ENCODE peak calls at places on chromosomes 5 and 9, in ten cellular contexts. One of them, this sample, is unnamed. For H3K36me3 and H3K27me3, the result is how much of the 10 kb centered on the place peaks cover.

GRCh38 chr5:112109331-112109993 is 309.6 kb downstream of the EPB41L4A start:
- DNase-seq in IMR-90: peak
- DNase-seq in left ventricle myocardium inferior: no peak
- DNase-seq in psoas muscle: peak
- DNase-seq in endothelial cell of umbilical vein: no peak
- DNase-seq in GM06990: no peak
- DNase-seq in transverse colon: no peak
- DNase-seq in MM.1S: no peak
- DNase-seq in lung: peak
- DNase-seq in heart right ventricle: no peak
- DNase-seq in this sample: peak

GRCh38 chr9:37002413-37003217 is 31.5 kb downstream of the PAX5 start:
- DNase-seq in IMR-90: no peak
- DNase-seq in left ventricle myocardium inferior: no peak
- DNase-seq in psoas muscle: no peak
- DNase-seq in endothelial cell of umbilical vein: no peak
- DNase-seq in GM06990: peak
- DNase-seq in transverse colon: no peak
- DNase-seq in MM.1S: no peak
- DNase-seq in lung: no peak
- DNase-seq in heart right ventricle: no peak
- DNase-seq in this sample: no peak

GRCh38 chr9:70617033-70617432 is 202.6 kb upstream of the KLF9 start:
- DNase-seq in IMR-90: no peak
- DNase-seq in left ventricle myocardium inferior: no peak
- DNase-seq in psoas muscle: no peak
- DNase-seq in endothelial cell of umbilical vein: no peak
- DNase-seq in GM06990: no peak
- DNase-seq in transverse colon: no peak
- DNase-seq in MM.1S: no peak
- DNase-seq in lung: no peak
- DNase-seq in heart right ventricle: no peak
- DNase-seq in this sample: no peak

GRCh38 chr9:80649001-80649420 is 1040.3 kb downstream of the TLE1 start:
- DNase-seq in IMR-90: peak
- DNase-seq in left ventricle myocardium inferior: no peak
- DNase-seq in psoas muscle: peak
- DNase-seq in endothelial cell of umbilical vein: peak
- DNase-seq in GM06990: no peak
- DNase-seq in transverse colon: peak
- DNase-seq in MM.1S: no peak
- DNase-seq in lung: no peak
- DNase-seq in heart right ventricle: peak
- DNase-seq in this sample: peak

GRCh38 chr5:76544268-76544926 is 78.8 kb downstream of the F2RL2 start:
- DNase-seq in IMR-90: peak
- DNase-seq in left ventricle myocardium inferior: no peak
- DNase-seq in psoas muscle: no peak
- DNase-seq in endothelial cell of umbilical vein: no peak
- DNase-seq in GM06990: no peak
- DNase-seq in transverse colon: peak
- DNase-seq in MM.1S: peak
- DNase-seq in lung: no peak
- DNase-seq in heart right ventricle: no peak
- DNase-seq in this sample: peak

GRCh38 chr9:109250771-109251079 is 70.1 kb downstream of the EPB41L4B start:
- DNase-seq in IMR-90: no peak
- DNase-seq in left ventricle myocardium inferior: no peak
- DNase-seq in psoas muscle: no peak
- DNase-seq in endothelial cell of umbilical vein: no peak
- DNase-seq in GM06990: no peak
- DNase-seq in transverse colon: no peak
- DNase-seq in MM.1S: no peak
- DNase-seq in lung: no peak
- DNase-seq in heart right ventricle: no peak
- DNase-seq in this sample: no peak

GRCh38 chr9:104881991-104882555 is 45.9 kb downstream of the ABCA1 start:
- DNase-seq in IMR-90: no peak
- DNase-seq in left ventricle myocardium inferior: no peak
- DNase-seq in psoas muscle: no peak
- DNase-seq in endothelial cell of umbilical vein: no peak
- DNase-seq in GM06990: no peak
- DNase-seq in transverse colon: no peak
- DNase-seq in MM.1S: no peak
- DNase-seq in lung: no peak
- DNase-seq in heart right ventricle: no peak
- DNase-seq in this sample: no peak

GRCh38 chr9:908806-909205 is 67.3 kb downstream of the DMRT1 start:
- DNase-seq in IMR-90: no peak
- DNase-seq in left ventricle myocardium inferior: no peak
- DNase-seq in psoas muscle: no peak
- DNase-seq in endothelial cell of umbilical vein: no peak
- DNase-seq in GM06990: no peak
- DNase-seq in transverse colon: no peak
- DNase-seq in MM.1S: no peak
- DNase-seq in lung: no peak
- DNase-seq in heart right ventricle: no peak
- DNase-seq in this sample: no peak

GRCh38 chr9:112925058-112925641 is 34.5 kb upstream of the SLC46A2 start:
- DNase-seq in IMR-90: peak
- DNase-seq in left ventricle myocardium inferior: no peak
- DNase-seq in psoas muscle: no peak
- DNase-seq in endothelial cell of umbilical vein: peak
- DNase-seq in GM06990: no peak
- DNase-seq in transverse colon: no peak
- DNase-seq in MM.1S: peak
- DNase-seq in lung: no peak
- DNase-seq in heart right ventricle: no peak
- DNase-seq in this sample: peak

GRCh38 chr9:89470239-89470638 is 27.7 kb downstream of the SEMA4D start:
- DNase-seq in IMR-90: peak
- DNase-seq in left ventricle myocardium inferior: no peak
- DNase-seq in psoas muscle: no peak
- DNase-seq in endothelial cell of umbilical vein: no peak
- DNase-seq in GM06990: no peak
- DNase-seq in transverse colon: no peak
- DNase-seq in MM.1S: no peak
- DNase-seq in lung: no peak
- DNase-seq in heart right ventricle: no peak
- DNase-seq in this sample: no peak

GRCh38 chr5:16759147-16759800 is 142.5 kb upstream of the RETREG1 start:
- DNase-seq in IMR-90: peak
- DNase-seq in left ventricle myocardium inferior: no peak
- DNase-seq in psoas muscle: no peak
- DNase-seq in endothelial cell of umbilical vein: peak
- DNase-seq in GM06990: no peak
- DNase-seq in transverse colon: no peak
- DNase-seq in MM.1S: no peak
- DNase-seq in lung: no peak
- DNase-seq in heart right ventricle: no peak
- DNase-seq in this sample: no peak

GRCh38 chr5:56829137-56829536 is 13.8 kb downstream of the MAP3K1 start:
- DNase-seq in IMR-90: peak
- DNase-seq in left ventricle myocardium inferior: no peak
- DNase-seq in psoas muscle: no peak
- DNase-seq in endothelial cell of umbilical vein: no peak
- DNase-seq in GM06990: no peak
- DNase-seq in transverse colon: peak
- DNase-seq in MM.1S: peak
- DNase-seq in lung: no peak
- DNase-seq in heart right ventricle: no peak
- DNase-seq in this sample: peak

GRCh38 chr5:77087484-77088291 is 603 bp upstream of the ZBED3 start:
- DNase-seq in IMR-90: peak
- DNase-seq in left ventricle myocardium inferior: peak
- DNase-seq in psoas muscle: peak
- DNase-seq in endothelial cell of umbilical vein: peak
- DNase-seq in GM06990: no peak
- DNase-seq in transverse colon: peak
- DNase-seq in MM.1S: no peak
- DNase-seq in lung: peak
- DNase-seq in heart right ventricle: peak
- DNase-seq in this sample: no peak

GRCh38 chr9:125969868-125970267 is 222.7 kb downstream of the PBX3 start:
- DNase-seq in IMR-90: no peak
- DNase-seq in left ventricle myocardium inferior: no peak
- DNase-seq in psoas muscle: no peak
- DNase-seq in endothelial cell of umbilical vein: no peak
- DNase-seq in GM06990: no peak
- DNase-seq in transverse colon: no peak
- DNase-seq in MM.1S: no peak
- DNase-seq in lung: peak
- DNase-seq in heart right ventricle: no peak
- DNase-seq in this sample: no peak

GRCh38 chr9:109012009-109012875 is 1.1 kb downstream of the CTNNAL1 start:
- DNase-seq in IMR-90: peak
- DNase-seq in left ventricle myocardium inferior: peak
- DNase-seq in psoas muscle: peak
- DNase-seq in endothelial cell of umbilical vein: peak
- DNase-seq in GM06990: peak
- DNase-seq in transverse colon: peak
- DNase-seq in MM.1S: peak
- DNase-seq in lung: peak
- DNase-seq in heart right ventricle: peak
- DNase-seq in this sample: peak

GRCh38 chr9:98323051-98323830 is 67.8 kb upstream of the TBC1D2 start:
- DNase-seq in IMR-90: no peak
- DNase-seq in left ventricle myocardium inferior: no peak
- DNase-seq in psoas muscle: no peak
- DNase-seq in endothelial cell of umbilical vein: no peak
- DNase-seq in GM06990: no peak
- DNase-seq in transverse colon: no peak
- DNase-seq in MM.1S: no peak
- DNase-seq in lung: no peak
- DNase-seq in heart right ventricle: no peak
- DNase-seq in this sample: no peak

GRCh38 chr9:121266906-121267650 is 884 bp upstream of the GSN start:
- DNase-seq in IMR-90: no peak
- DNase-seq in left ventricle myocardium inferior: peak
- DNase-seq in psoas muscle: no peak
- DNase-seq in endothelial cell of umbilical vein: no peak
- DNase-seq in GM06990: no peak
- DNase-seq in transverse colon: no peak
- DNase-seq in MM.1S: no peak
- DNase-seq in lung: no peak
- DNase-seq in heart right ventricle: no peak
- DNase-seq in this sample: no peak

GRCh38 chr9:82105729-82106128 is 117.2 kb downstream of the SPATA31D1 start:
- DNase-seq in IMR-90: no peak
- DNase-seq in left ventricle myocardium inferior: no peak
- DNase-seq in psoas muscle: no peak
- DNase-seq in endothelial cell of umbilical vein: no peak
- DNase-seq in GM06990: no peak
- DNase-seq in transverse colon: no peak
- DNase-seq in MM.1S: no peak
- DNase-seq in lung: no peak
- DNase-seq in heart right ventricle: no peak
- DNase-seq in this sample: no peak

GRCh38 chr9:129548571-129549135 is 72.2 kb downstream of the C9orf50 start:
- DNase-seq in IMR-90: no peak
- DNase-seq in left ventricle myocardium inferior: peak
- DNase-seq in psoas muscle: peak
- DNase-seq in endothelial cell of umbilical vein: no peak
- DNase-seq in GM06990: no peak
- DNase-seq in transverse colon: no peak
- DNase-seq in MM.1S: no peak
- DNase-seq in lung: no peak
- DNase-seq in heart right ventricle: peak
- DNase-seq in this sample: no peak
- TF ChIP-seq CTCF in IMR-90: no peak
- TF ChIP-seq CTCF in left ventricle myocardium inferior: no peak
- TF ChIP-seq CTCF in psoas muscle: no peak
- TF ChIP-seq CTCF in endothelial cell of umbilical vein: no peak
- TF ChIP-seq CTCF in GM06990: no peak
- TF ChIP-seq CTCF in transverse colon: no peak
- TF ChIP-seq CTCF in MM.1S: no peak
- TF ChIP-seq CTCF in lung: no peak
- TF ChIP-seq CTCF in heart right ventricle: peak
- TF ChIP-seq CTCF in this sample: no peak

GRCh38 chr9:86303316-86303975 is 21.1 kb upstream of the ISCA1 start:
- DNase-seq in IMR-90: peak
- DNase-seq in left ventricle myocardium inferior: no peak
- DNase-seq in psoas muscle: no peak
- DNase-seq in endothelial cell of umbilical vein: peak
- DNase-seq in GM06990: no peak
- DNase-seq in transverse colon: no peak
- DNase-seq in MM.1S: no peak
- DNase-seq in lung: no peak
- DNase-seq in heart right ventricle: no peak
- DNase-seq in this sample: no peak
- H3K36me3 ChIP-seq in IMR-90: under half
- H3K36me3 ChIP-seq in left ventricle myocardium inferior: half or more
- H3K36me3 ChIP-seq in psoas muscle: under half
- H3K36me3 ChIP-seq in endothelial cell of umbilical vein: under half
- H3K36me3 ChIP-seq in GM06990: under half
- H3K36me3 ChIP-seq in transverse colon: half or more
- H3K36me3 ChIP-seq in MM.1S: under half
- H3K36me3 ChIP-seq in lung: half or more
- H3K36me3 ChIP-seq in heart right ventricle: under half
- H3K36me3 ChIP-seq in this sample: half or more

GRCh38 chr5:603081-603998 is 8.8 kb upstream of the CEP72 start:
- DNase-seq in IMR-90: no peak
- DNase-seq in left ventricle myocardium inferior: no peak
- DNase-seq in psoas muscle: no peak
- DNase-seq in endothelial cell of umbilical vein: no peak
- DNase-seq in GM06990: no peak
- DNase-seq in transverse colon: no peak
- DNase-seq in MM.1S: no peak
- DNase-seq in lung: no peak
- DNase-seq in heart right ventricle: no peak
- DNase-seq in this sample: no peak
- H3K27me3 ChIP-seq in IMR-90: under half
- H3K27me3 ChIP-seq in left ventricle myocardium inferior: half or more
- H3K27me3 ChIP-seq in psoas muscle: under half
- H3K27me3 ChIP-seq in endothelial cell of umbilical vein: under half
- H3K27me3 ChIP-seq in GM06990: under half
- H3K27me3 ChIP-seq in transverse colon: under half
- H3K27me3 ChIP-seq in MM.1S: under half
- H3K27me3 ChIP-seq in lung: under half
- H3K27me3 ChIP-seq in heart right ventricle: under half
- H3K27me3 ChIP-seq in this sample: under half

DNA sequence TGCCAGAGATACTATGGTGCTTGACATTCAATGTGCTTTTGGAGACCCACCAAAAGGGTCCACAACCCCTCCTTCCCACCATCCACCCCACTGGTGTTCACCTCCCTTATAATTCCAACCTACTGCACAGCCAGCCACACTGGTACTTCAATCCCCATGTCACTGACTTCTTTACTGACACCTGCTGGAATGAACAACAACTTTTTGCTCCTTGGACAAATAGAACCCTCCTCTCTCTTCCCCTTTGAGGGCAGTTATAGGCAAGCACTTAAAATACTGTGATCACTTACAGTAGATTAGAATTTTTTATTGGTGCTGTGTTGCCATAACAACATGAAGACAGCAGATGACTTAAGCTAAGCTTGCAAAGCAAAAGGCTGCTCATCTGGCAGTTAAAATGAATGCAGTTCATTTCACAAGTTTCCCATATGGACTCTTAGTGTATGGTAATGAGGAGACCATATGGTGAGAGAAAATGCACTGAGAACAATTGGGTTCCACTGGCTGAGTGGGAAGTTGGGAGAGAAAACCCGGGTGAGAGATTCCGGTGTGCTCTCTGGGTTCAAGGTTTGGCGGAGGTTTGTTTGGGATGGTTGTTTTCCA is 374.4 kb downstream of the EBF1 start:
- DNase-seq in IMR-90: no peak
- DNase-seq in left ventricle myocardium inferior: no peak
- DNase-seq in psoas muscle: no peak
- DNase-seq in endothelial cell of umbilical vein: no peak
- DNase-seq in GM06990: no peak
- DNase-seq in transverse colon: no peak
- DNase-seq in MM.1S: no peak
- DNase-seq in lung: no peak
- DNase-seq in heart right ventricle: no peak
- DNase-seq in this sample: no peak
- TF ChIP-seq CTCF in IMR-90: no peak
- TF ChIP-seq CTCF in left ventricle myocardium inferior: no peak
- TF ChIP-seq CTCF in psoas muscle: no peak
- TF ChIP-seq CTCF in endothelial cell of umbilical vein: no peak
- TF ChIP-seq CTCF in GM06990: peak
- TF ChIP-seq CTCF in transverse colon: no peak
- TF ChIP-seq CTCF in MM.1S: no peak
- TF ChIP-seq CTCF in lung: no peak
- TF ChIP-seq CTCF in heart right ventricle: no peak
- TF ChIP-seq CTCF in this sample: peak